ENCODE peak calls at places on chromosomes 1 and 21, in six cellular contexts. P is foreskin fibroblast; H is activated gamma-delta T cell treated with anti-CD3 and anti-CD28 coated beads, Interleukin-2, amount 50 U/mL, for 16 hours; K is testis; X is EL; T is activated CD8-positive, alpha-beta T cell treated with anti-CD3 and anti-CD28 coated beads for 36 hours. V is an unnamed sample.

GRCh38 chr21:30146558-30147282 is 19.9 kb downstream of the CLDN17 start:
- DNase-seq in T (no peak), P (no peak), H (no peak), K (no peak), X (no peak), V (no peak)

GRCh38 chr21:36065497-36066036 is 4.3 kb upstream of the CBR1 start:
- DNase-seq in X (peak), T (peak), K (no peak), H (no peak), P (peak), V (peak)

GRCh38 chr21:42423197-42423675 is 19.5 kb downstream of the UBASH3A start:
- DNase-seq in T (peak), H (no peak), X (no peak), P (no peak), K (no peak), V (no peak)

GRCh38 chr1:36542024-36542961 is 59.6 kb upstream of the CSF3R start:
- DNase-seq in H (no peak), X (no peak), P (no peak), K (peak), T (no peak), V (no peak)

GRCh38 chr1:36464605-36465393 is 615 bp upstream of the MRPS15 start:
- DNase-seq in K (no peak), P (no peak), H (no peak), T (no peak), X (no peak), V (no peak)

GRCh38 chr1:22296701-22297591 is 154.0 kb upstream of the WNT4 start:
- DNase-seq in K (no peak), T (peak), H (no peak), X (peak), P (no peak), V (no peak)

GRCh38 chr1:198903203-198903602 is 264.4 kb downstream of the PTPRC start:
- DNase-seq in P (no peak), H (no peak), T (no peak), K (peak), X (no peak), V (no peak)

GRCh38 chr1:15949453-15950245 is 26.3 kb downstream of the ZBTB17 start:
- DNase-seq in X (peak), K (peak), P (peak), H (peak), T (peak), V (peak)

V was measured in AG08395.